ENCODE peak calls at places on chromosomes 16 and 17, in nine cellular contexts. F is fibroblast of lung, A is kidney, U is A549, Y is sigmoid colon, S is Panc1, C is vagina, E is upper lobe of right lung, B is HL-60. V is an unnamed sample.

GRCh38 chr17:76485569-76485968 is 15.7 kb downstream of the RHBDF2 start:
- DNase-seq in F (no peak), A (no peak), U (no peak), Y (peak), S (no peak), C (no peak), E (no peak), B (no peak), V (no peak)

GRCh38 chr16:10950393-10950792 is 6.0 kb downstream of the CLEC16A start:
- DNase-seq in F (no peak), A (no peak), U (no peak), Y (no peak), S (no peak), C (no peak), E (peak), B (no peak), V (no peak)

GRCh38 chr17:12963505-12963904 is 54.3 kb downstream of the ELAC2 start:
- DNase-seq in F (no peak), A (no peak), U (no peak), Y (no peak), S (no peak), C (no peak), E (no peak), B (no peak), V (no peak)

GRCh38 chr16:84547539-84548058 is 43.1 kb upstream of the MEAK7 start:
- DNase-seq in F (no peak), A (no peak), U (no peak), Y (no peak), S (no peak), C (no peak), E (no peak), B (no peak), V (no peak)

GRCh38 chr17:69492410-69493071 is 78.0 kb downstream of the MAP2K6 start:
- DNase-seq in F (peak), A (no peak), U (peak), Y (no peak), S (no peak), C (no peak), E (no peak), B (no peak), V (no peak)

GRCh38 chr17:1022278-1023024 is 25.5 kb downstream of the TIMM22 start:
- DNase-seq in F (no peak), A (no peak), U (no peak), Y (no peak), S (no peak), C (no peak), E (no peak), B (no peak), V (no peak)

GRCh38 chr17:37815516-37815915 is 70.7 kb upstream of the HNF1B start:
- DNase-seq in F (no peak), A (no peak), U (peak), Y (no peak), S (no peak), C (no peak), E (no peak), B (no peak), V (no peak)

GRCh38 chr17:83077411-83077810 is 2.0 kb upstream of the METRNL start:
- DNase-seq in F (no peak), A (peak), U (no peak), Y (no peak), S (no peak), C (no peak), E (no peak), B (no peak), V (no peak)

GRCh38 chr17:28572294-28573099 is 1.2 kb upstream of the PIGS start:
- DNase-seq in F (no peak), A (no peak), U (no peak), Y (no peak), S (no peak), C (no peak), E (no peak), B (no peak), V (no peak)

GRCh38 chr17:80339731-80340456 is 75.1 kb upstream of the ENDOV start:
- DNase-seq in F (no peak), A (no peak), U (no peak), Y (peak), S (no peak), C (no peak), E (peak), B (no peak), V (no peak)

GRCh38 chr17:63275968-63276349 is 170.1 kb downstream of the CYB561 start:
- DNase-seq in F (peak), A (no peak), U (no peak), Y (no peak), S (no peak), C (no peak), E (no peak), B (no peak), V (no peak)

GRCh38 chr17:48749621-48750553 is 21.3 kb upstream of the HOXB13 start:
- DNase-seq in F (no peak), A (no peak), U (no peak), Y (no peak), S (no peak), C (no peak), E (no peak), B (no peak), V (no peak)

GRCh38 chr16:48963306-48963705 is 318.3 kb downstream of the CBLN1 start:
- DNase-seq in F (peak), A (no peak), U (peak), Y (no peak), S (no peak), C (no peak), E (no peak), B (no peak), V (no peak)

GRCh38 chr17:74201250-74201649 is 2.2 kb upstream of the RPL38 start:
- DNase-seq in F (peak), A (no peak), U (peak), Y (peak), S (no peak), C (no peak), E (no peak), B (no peak), V (no peak)

GRCh38 chr17:50097455-50097854 is 2.3 kb downstream of the PDK2 start:
- DNase-seq in F (no peak), A (peak), U (no peak), Y (no peak), S (no peak), C (no peak), E (no peak), B (no peak), V (no peak)

GRCh38 chr17:81208651-81209050 is 14.1 kb downstream of the CEP131 start:
- DNase-seq in F (no peak), A (no peak), U (no peak), Y (no peak), S (no peak), C (no peak), E (no peak), B (no peak), V (no peak)

DNA sequence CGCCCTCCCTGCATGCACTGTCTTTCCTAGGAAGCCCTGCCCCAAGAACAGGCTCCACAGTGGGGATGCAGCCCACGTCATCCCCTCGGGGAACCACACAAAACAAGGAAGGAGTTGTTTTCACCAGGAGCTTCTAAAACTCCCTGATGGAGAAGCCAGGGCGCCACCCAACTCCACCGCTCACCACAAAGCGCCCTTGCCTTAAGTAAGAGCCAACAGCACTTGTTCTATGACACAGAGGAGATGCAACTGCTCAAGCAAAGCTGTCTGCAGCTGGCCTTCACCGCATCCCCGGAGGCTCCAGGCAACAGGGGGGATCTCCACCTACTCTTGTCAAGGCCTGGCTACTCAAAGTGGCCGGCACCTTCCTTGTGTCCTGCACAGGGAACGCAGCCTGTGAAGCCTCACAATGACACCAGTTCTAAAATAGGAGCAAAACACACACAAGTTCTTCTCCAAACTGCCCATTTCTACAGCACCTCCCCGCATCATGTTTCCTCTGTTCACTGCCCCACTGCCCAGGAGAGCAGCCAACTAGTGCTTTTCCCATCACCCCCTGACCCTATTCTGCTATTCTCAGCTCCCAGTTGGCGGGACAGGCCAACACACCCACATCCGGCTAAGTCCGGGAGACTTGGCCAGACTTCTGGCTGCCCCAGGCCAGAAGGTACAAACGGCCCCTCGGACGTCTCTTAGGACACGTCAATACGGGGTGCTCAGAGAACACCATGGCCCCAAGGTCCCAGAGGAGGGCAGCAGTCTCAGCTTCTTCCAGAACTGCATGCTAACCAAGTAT is 24.2 kb downstream of the MPG start:
- DNase-seq in F (peak), A (peak), U (no peak), Y (peak), S (no peak), C (no peak), E (no peak), B (no peak), V (no peak)
- H3K27ac ChIP-seq in F (peak), A (peak), U (no peak), Y (peak), S (no peak), C (peak), E (peak), B (no peak), V (no peak)

GRCh38 chr16:81140930-81141780 is 45.0 kb upstream of the GCSH start:
- DNase-seq in F (no peak), A (no peak), U (peak), Y (no peak), S (no peak), C (no peak), E (no peak), B (no peak), V (no peak)
- TF ChIP-seq CTCF in F (peak), A (no peak), U (peak), Y (no peak), S (peak), C (no peak), E (no peak), B (no peak), V (no peak)

GRCh38 chr17:60137731-60138130 is 12.0 kb upstream of the CA4 start:
- DNase-seq in F (no peak), A (peak), U (no peak), Y (peak), S (no peak), C (no peak), E (no peak), B (no peak), V (no peak)

GRCh38 chr17:60135160-60135950 is 14.4 kb upstream of the CA4 start:
- DNase-seq in F (peak), A (peak), U (peak), Y (peak), S (peak), C (no peak), E (peak), B (peak), V (peak)

GRCh38 chr17:60135951-60136666 is 13.7 kb upstream of the CA4 start:
- DNase-seq in F (no peak), A (peak), U (no peak), Y (peak), S (no peak), C (no peak), E (peak), B (no peak), V (peak)

GRCh38 chr17:60130466-60130865 is 19.3 kb upstream of the CA4 start:
- DNase-seq in F (no peak), A (no peak), U (no peak), Y (no peak), S (no peak), C (no peak), E (no peak), B (no peak), V (no peak)

GRCh38 chr17:60134396-60135159 is 15.2 kb upstream of the CA4 start:
- DNase-seq in F (peak), A (peak), U (no peak), Y (peak), S (no peak), C (no peak), E (peak), B (no peak), V (no peak)
- H3K27ac ChIP-seq in F (peak), A (peak), U (peak), Y (peak), S (peak), C (peak), E (peak), B (no peak), V (no peak)

DNA sequence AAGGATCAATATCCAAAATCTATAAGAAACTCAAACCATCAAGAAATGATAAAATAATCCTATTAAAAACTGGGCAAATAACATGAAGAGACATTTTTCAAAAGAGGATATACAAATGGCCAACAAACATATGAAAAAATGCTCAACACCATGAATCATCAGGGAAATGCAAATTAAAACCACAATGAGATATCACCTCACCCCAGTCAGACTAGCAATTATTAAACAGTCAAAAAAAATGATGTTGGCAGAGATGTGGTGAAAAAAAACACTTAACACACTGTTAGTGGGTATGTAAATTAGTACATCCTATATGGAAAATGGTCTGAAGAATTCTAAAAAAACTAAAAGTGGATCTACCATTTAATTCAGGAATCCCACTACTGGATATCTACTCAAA is 379.0 kb upstream of the SOX9 start:
- DNase-seq in F (no peak), A (no peak), U (no peak), Y (no peak), S (no peak), C (no peak), E (no peak), B (no peak), V (no peak)
- TF ChIP-seq CTCF in F (no peak), A (no peak), U (no peak), Y (no peak), S (no peak), C (no peak), E (no peak), B (no peak), V (no peak)

DNA sequence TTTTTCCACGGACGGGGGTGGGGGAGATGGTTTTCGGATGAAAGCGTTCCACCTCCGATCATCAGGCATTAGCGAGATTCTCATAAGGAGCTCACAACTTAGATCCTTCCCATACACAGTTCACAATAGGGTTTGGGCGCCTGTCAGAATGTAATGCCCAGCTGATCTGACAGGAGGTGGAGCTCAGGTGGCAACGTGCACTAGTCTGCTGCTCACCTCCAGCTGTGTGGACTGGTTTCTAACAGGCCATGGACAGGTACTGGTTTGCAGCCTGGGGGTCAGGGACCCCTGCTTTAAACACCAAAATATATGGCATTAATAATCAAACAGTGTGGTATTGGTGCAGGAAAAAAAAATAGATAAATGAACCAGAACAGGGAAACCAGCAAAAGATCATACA is 157.5 kb upstream of the NLRP1 start:
- DNase-seq in F (no peak), A (no peak), U (no peak), Y (no peak), S (no peak), C (peak), E (no peak), B (no peak), V (no peak)
- H3K27ac ChIP-seq in F (no peak), A (no peak), U (no peak), Y (no peak), S (no peak), C (no peak), E (no peak), B (no peak), V (no peak)